ENCODE peak calls at places on chromosomes 2 and 18, in four cellular contexts. G, L, A and C are unnamed samples.

GRCh38 chr2:132477962-132478361 is 61.4 kb downstream of the GPR39 start:
- DNase-seq in G (peak; percentile 82), L (no peak), A (no peak), C (no peak)

GRCh38 chr18:75638597-75639467 is 211.3 kb upstream of the SMIM21 start:
- DNase-seq in G (peak; percentile 78), A (no peak), L (no peak), C (peak; percentile 82)

GRCh38 chr18:79403723-79404566 is 8.2 kb downstream of the NFATC1 start:
- DNase-seq in A (no peak), G (peak; percentile 50), L (no peak), C (no peak)

GRCh38 chr18:32920796-32921787 is 148.3 kb upstream of the KLHL14 start:
- DNase-seq in G (peak; percentile 95), L (no peak), A (no peak), C (no peak)

GRCh38 chr2:119028327-119029174 is 86.6 kb downstream of the MARCO start:
- DNase-seq in G (peak; percentile 50), A (peak; percentile 39), L (peak; percentile 64), C (peak; percentile 91)

GRCh38 chr2:152620985-152621384 is 96.3 kb downstream of the PRPF40A start:
- DNase-seq in L (no peak), A (no peak), G (no peak), C (no peak)

GRCh38 chr2:112683550-112684414 is 37.0 kb upstream of the NT5DC4 start:
- DNase-seq in A (no peak), L (no peak), G (no peak), C (peak; percentile 76)

GRCh38 chr2:18232731-18233438 is 327.6 kb downstream of the RDH14 start:
- DNase-seq in A (no peak), G (peak; percentile 39), L (no peak), C (no peak)

GRCh38 chr18:74476154-74476553 is 19.0 kb upstream of the DIPK1C start:
- DNase-seq in L (peak; percentile 70), G (peak; percentile 35), A (peak; percentile 80), C (peak; percentile 85)

GRCh38 chr2:157443795-157444642 is at the start of gene CYTIP:
- DNase-seq in G (no peak), L (peak; percentile 91), A (no peak), C (no peak)

GRCh38 chr2:124607679-124608078 is 582.6 kb downstream of the CNTNAP5 start:
- DNase-seq in A (no peak), L (no peak), G (no peak), C (peak; percentile 78)
- H3K9ac ChIP-seq in A (no peak overlapping the region), L (no peak overlapping the region), G (no peak overlapping the region), C (peak overlapping the region; percentile 38)

DNA sequence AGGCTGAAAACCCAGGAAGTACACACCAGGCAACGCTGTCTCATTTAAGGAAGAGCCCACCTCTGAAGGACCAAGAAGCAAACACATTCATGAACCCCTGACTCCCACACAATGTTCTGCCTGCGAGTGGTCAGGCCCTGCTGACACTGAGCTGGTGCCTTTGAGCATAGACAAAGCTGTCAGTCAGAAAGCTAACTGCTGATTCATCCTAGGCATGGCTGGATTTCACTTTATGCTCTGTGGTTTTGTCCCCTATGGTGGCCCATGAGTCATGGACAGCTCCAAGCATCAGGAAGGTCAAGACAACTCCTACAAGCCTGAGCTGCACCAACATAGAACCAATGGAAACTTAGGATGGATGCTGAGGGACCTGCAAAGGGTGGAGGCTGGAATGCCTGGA is 78.9 kb downstream of the UXS1 start:
- DNase-seq in A (no peak), L (no peak), G (peak; percentile 60), C (no peak)
- H3K9ac ChIP-seq in A (no peak overlapping the region), L (no peak overlapping the region), G (no peak overlapping the region), C (no peak overlapping the region)

GRCh38 chr2:192098814-192099491 is 95.8 kb downstream of the TMEFF2 start:
- DNase-seq in A (no peak), L (no peak), G (no peak), C (no peak)
- H3K9ac ChIP-seq in A (no peak overlapping the region), L (no peak overlapping the region), G (no peak overlapping the region), C (no peak overlapping the region)

DNA sequence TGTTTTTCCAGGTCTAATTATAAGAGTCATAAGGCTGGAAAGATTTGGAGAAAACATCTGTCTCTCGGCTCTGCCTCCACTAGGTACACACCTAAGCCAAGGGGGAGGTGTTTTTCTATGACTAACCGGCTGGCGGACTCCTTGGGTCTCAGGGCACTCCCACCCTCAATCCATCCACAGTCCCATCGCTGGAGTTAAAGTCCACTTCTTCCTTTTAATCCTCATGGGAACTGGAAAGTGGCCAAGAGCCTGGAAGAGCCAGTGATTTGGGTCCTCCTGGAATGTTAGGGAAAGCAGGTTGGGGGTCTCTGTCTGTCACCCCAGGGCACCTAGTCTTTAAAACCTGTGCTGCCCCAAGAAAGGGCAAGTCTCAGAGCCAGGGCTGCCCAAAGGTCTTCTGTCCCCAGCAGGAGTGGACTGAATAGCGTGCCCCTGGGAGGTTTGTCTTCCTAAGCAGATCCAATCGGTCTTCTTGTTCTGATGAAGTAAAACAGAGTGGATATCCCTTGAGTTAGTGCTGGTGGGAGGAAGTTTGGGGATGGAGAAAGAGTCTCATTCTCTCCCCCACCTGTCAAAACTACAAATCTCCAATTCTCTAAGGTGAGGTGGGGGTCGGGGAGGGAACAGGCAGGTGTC is 66.4 kb downstream of the MCFD2 start:
- DNase-seq in G (peak; percentile 41), A (no peak), L (no peak), C (no peak)
- H3K9ac ChIP-seq in G (peak overlapping the region; percentile 83), A (peak overlapping the region; percentile 72), L (no peak overlapping the region), C (no peak overlapping the region)

DNA sequence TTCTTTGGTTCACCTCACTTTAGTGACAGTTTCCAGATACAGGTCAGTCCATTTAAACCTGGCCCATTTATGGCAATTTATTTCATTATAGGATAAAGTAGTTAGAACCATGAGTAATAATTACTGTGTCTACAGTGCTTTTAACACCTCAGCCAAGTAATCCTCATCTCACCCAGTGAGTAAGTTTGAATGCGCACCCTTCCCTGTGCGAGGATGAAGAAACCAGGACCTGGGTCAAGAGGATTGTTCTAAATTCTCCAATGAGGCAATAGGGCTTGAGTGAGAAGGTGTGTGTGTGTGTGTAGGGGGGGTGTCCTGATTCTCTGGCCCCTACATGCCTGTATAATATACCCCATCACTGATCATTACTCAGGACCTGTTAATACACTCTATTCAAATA is 854 bp upstream of the MYO1B start:
- DNase-seq in A (no peak), G (peak; percentile 46), L (no peak), C (no peak)
- H3K9ac ChIP-seq in A (no peak overlapping the region), G (no peak overlapping the region), L (no peak overlapping the region), C (no peak overlapping the region)

DNA sequence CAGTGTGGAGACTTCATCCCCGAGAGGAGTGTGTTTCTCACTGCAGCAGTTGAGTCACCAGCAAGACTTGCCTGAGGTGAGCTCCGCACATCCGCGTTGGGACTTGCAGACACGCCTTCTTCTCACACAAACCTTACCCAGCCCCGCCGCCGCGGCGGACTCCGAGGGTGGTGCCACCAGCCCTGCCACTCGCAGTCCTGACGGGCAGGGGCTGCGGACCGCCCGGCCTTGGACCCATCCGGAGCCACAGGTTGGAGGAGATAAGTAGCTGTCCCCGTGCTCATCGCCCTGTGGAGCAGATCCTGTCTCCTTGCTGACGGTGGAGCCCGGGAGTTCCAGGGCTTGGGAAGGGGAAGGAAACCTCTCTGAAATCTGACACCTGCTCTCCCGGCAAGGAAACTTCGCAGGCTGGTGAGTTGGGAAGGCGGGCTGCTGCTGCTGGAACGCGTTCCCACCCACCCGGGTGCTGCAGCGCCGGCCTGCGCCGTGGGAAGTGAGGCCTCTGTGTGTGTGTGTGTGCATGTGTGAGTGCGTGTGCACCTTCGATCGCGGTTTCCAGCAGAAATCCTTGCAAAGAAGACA is at the start of gene RAB27B:
- DNase-seq in L (no peak), A (peak; percentile 64), G (peak; percentile 90), C (peak; percentile 94)
- H3K9ac ChIP-seq in L (no peak within 1 kb of the TSS), A (peak within 1 kb of the TSS; percentile 67), G (peak within 1 kb of the TSS; percentile 74), C (peak within 1 kb of the TSS; percentile 60)

GRCh38 chr2:241665731-241666440 is 20.7 kb downstream of the DTYMK start:
- DNase-seq in L (no peak), G (peak; percentile 14), A (no peak), C (no peak)
- H3K9ac ChIP-seq in L (no peak overlapping the region), G (peak overlapping the region; percentile 67), A (no peak overlapping the region), C (no peak overlapping the region)

DNA sequence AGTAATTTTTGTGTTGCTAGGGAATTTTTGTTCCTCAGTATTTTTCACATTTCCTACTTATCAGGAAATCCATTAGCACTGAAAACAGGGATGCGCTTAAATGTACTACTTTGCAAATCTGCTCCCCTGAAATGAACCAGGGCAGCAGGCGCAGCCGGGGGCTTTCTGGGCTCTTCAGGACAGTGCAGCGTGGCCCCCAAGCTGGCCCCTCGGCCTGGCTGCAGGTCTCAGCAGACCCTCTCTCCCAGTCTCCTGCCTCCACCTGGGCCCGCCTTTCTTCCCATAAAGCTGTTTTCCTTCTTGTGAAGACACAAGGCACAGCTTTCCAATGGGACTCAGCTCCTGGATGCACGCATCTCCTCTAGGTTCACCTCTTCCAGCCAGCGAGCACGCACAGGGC is 35.3 kb downstream of the EIPR1 start:
- DNase-seq in L (no peak), A (no peak), G (no peak), C (no peak)
- H3K9ac ChIP-seq in L (no peak overlapping the region), A (no peak overlapping the region), G (no peak overlapping the region), C (no peak overlapping the region)